ENCODE peak calls at places on chromosomes 7 and 10, in eight cellular contexts. V, Z, B, A, U, T, E and F are unnamed samples. For H3K9me3, the result is how much of the 10 kb centered on the place peaks cover.

GRCh38 chr7:7183061-7183832 is 903 bp downstream of the C1GALT1 start:
- DNase-seq in B (peak), T (no peak), Z (no peak), A (peak), V (no peak), U (peak), E (peak), F (no peak)

GRCh38 chr7:2008936-2009540 is 223.7 kb downstream of the MAD1L1 start:
- DNase-seq in E (peak), V (no peak), A (no peak), U (peak), Z (no peak), T (no peak), B (no peak), F (no peak)

GRCh38 chr7:106568680-106569499 is 92.1 kb downstream of the CCDC71L start:
- DNase-seq in T (peak), E (no peak), A (peak), B (no peak), Z (peak), V (peak), U (no peak), F (no peak)

GRCh38 chr10:30885423-30885822 is 146.2 kb downstream of the ZNF438 start:
- DNase-seq in U (no peak), B (no peak), E (no peak), Z (no peak), T (no peak), A (no peak), V (no peak), F (no peak)

GRCh38 chr7:131067220-131067619 is 260.5 kb upstream of the MKLN1 start:
- DNase-seq in B (no peak), Z (no peak), T (no peak), U (no peak), A (no peak), E (no peak), V (no peak), F (no peak)

GRCh38 chr10:83764681-83765080 is 374.6 kb upstream of the GHITM start:
- DNase-seq in E (no peak), A (peak), T (peak), V (no peak), Z (no peak), B (no peak), U (no peak), F (no peak)

GRCh38 chr10:75432763-75433162 is 1.3 kb downstream of the LRMDA start:
- DNase-seq in U (no peak), E (no peak), B (no peak), V (no peak), Z (no peak), T (no peak), A (no peak), F (no peak)

GRCh38 chr10:71998840-71999194 is 34.6 kb downstream of the CHST3 start:
- DNase-seq in A (peak), V (no peak), T (no peak), B (no peak), Z (peak), E (peak), U (no peak), F (peak)

GRCh38 chr10:61779950-61780659 is 117.4 kb downstream of the CABCOCO1 start:
- DNase-seq in T (no peak), U (peak), E (no peak), Z (peak), A (peak), V (no peak), B (no peak), F (peak)

GRCh38 chr10:113524539-113525490 is 28.0 kb upstream of the HABP2 start:
- DNase-seq in T (no peak), A (no peak), V (no peak), B (no peak), U (no peak), E (no peak), Z (no peak), F (no peak)

GRCh38 chr7:150962743-150963399 is 15.2 kb downstream of the KCNH2 start:
- DNase-seq in A (peak), U (no peak), Z (peak), V (no peak), E (peak), T (peak), B (no peak), F (no peak)

GRCh38 chr7:3588341-3588740 is 287.3 kb downstream of the SDK1 start:
- DNase-seq in B (no peak), U (no peak), Z (no peak), E (no peak), T (no peak), A (no peak), V (no peak), F (no peak)

GRCh38 chr7:141366098-141366621 is 185.1 kb upstream of the AGK start:
- DNase-seq in E (no peak), V (no peak), Z (no peak), A (peak), U (no peak), B (no peak), T (no peak), F (no peak)

GRCh38 chr7:40870108-40870507 is 735.3 kb downstream of the SUGCT start:
- DNase-seq in T (no peak), Z (peak), U (no peak), E (no peak), B (no peak), A (no peak), V (no peak), F (no peak)

GRCh38 chr7:157827863-157828160 is 491.0 kb downstream of the DNAJB6 start:
- DNase-seq in U (peak), A (no peak), Z (no peak), B (no peak), T (no peak), E (no peak), V (no peak), F (no peak)
- H3K9me3 ChIP-seq in U (under half), A (under half), Z (half or more), B (under half), T (under half), E (under half), V (under half), F (under half)

GRCh38 chr10:1301138-1301537 is 245.0 kb downstream of the WDR37 start:
- DNase-seq in E (no peak), U (no peak), T (no peak), A (no peak), B (no peak), V (peak), Z (no peak), F (no peak)
- H3K9me3 ChIP-seq in E (under half), U (under half), T (under half), A (under half), B (under half), V (under half), Z (under half), F (under half)

GRCh38 chr10:66228887-66229286 is 696.9 kb upstream of the LRRTM3 start:
- DNase-seq in B (no peak), U (no peak), Z (no peak), A (no peak), T (no peak), V (no peak), E (no peak), F (no peak)
- H3K9me3 ChIP-seq in B (under half), U (under half), Z (under half), A (under half), T (under half), V (under half), E (half or more), F (under half)

GRCh38 chr7:53015463-53015862 is 20.0 kb upstream of the POM121L12 start:
- DNase-seq in U (no peak), B (no peak), T (no peak), E (no peak), V (no peak), A (no peak), Z (no peak), F (no peak)
- H3K9me3 ChIP-seq in U (under half), B (under half), T (under half), E (under half), V (under half), A (under half), Z (under half), F (under half)

DNA sequence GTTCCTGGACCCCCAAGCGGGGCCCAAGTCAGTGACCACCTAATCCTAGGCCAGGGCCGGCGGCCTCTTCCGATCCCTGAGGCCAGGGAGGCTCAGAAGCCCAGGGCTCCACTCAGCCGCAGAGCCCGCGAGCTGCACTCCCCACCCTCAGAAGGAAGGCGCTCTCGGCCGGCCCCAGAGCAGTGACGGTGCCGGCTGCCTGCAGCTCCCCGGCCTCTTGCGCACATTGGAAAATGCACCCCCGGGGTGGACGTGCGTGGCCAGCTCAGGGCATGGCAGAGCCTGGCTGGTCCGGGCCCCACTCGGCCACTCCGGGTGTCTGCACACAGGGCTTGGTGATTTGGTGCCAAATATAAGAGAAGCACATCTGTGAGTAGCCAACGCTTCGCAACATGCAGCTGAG is 269.1 kb downstream of the PTPRN2 start:
- DNase-seq in U (no peak), Z (no peak), T (no peak), A (no peak), E (no peak), V (no peak), B (no peak), F (peak)
- H3K9me3 ChIP-seq in U (under half), Z (half or more), T (under half), A (under half), E (under half), V (under half), B (under half), F (under half)